ENCODE peak calls at places on chromosomes 6 and 20, in six cellular contexts. G, E, K, Q, X and U are unnamed samples.

GRCh38 chr6:167930300-167930699 is 67.2 kb upstream of the KIF25 start:
- DNase-seq in X (peak), Q (no peak), G (no peak), E (peak), K (no peak), U (no peak)

GRCh38 chr20:5642155-5642981 is 107.8 kb upstream of the SHLD1 start:
- DNase-seq in X (no peak), K (no peak), E (peak), Q (no peak), G (no peak), U (peak)

GRCh38 chr6:159871241-159871640 is 19.5 kb upstream of the MAS1 start:
- DNase-seq in E (no peak), G (no peak), K (no peak), X (no peak), Q (no peak), U (peak)

GRCh38 chr20:16011061-16011460 is 562.2 kb downstream of the KIF16B start:
- DNase-seq in K (no peak), G (no peak), Q (no peak), X (no peak), E (no peak), U (peak)

GRCh38 chr20:34240698-34241615 is at the start of gene ASIP:
- DNase-seq in G (no peak), Q (no peak), E (peak), K (no peak), X (no peak), U (no peak)

GRCh38 chr6:23307516-23307915 is 738.1 kb downstream of the HDGFL1 start:
- DNase-seq in Q (no peak), X (no peak), E (no peak), K (no peak), G (no peak), U (no peak)

GRCh38 chr6:77883849-77884248 is 231.0 kb downstream of the MEI4 start:
- DNase-seq in E (no peak), G (no peak), K (no peak), X (no peak), Q (no peak), U (no peak)

GRCh38 chr6:39313526-39314272 is 520 bp downstream of the KCNK17 start:
- DNase-seq in K (no peak), Q (no peak), X (no peak), G (peak), E (no peak), U (no peak)

GRCh38 chr6:162090734-162091133 is 636.8 kb downstream of the PRKN start:
- DNase-seq in G (no peak), Q (no peak), E (peak), X (no peak), K (no peak), U (no peak)

GRCh38 chr6:10424005-10424404 is 9.1 kb upstream of the TFAP2A start:
- DNase-seq in E (no peak), X (no peak), Q (no peak), G (no peak), K (no peak), U (no peak)

GRCh38 chr20:41072099-41072798 is 43.6 kb downstream of the TOP1 start:
- DNase-seq in G (no peak), E (peak), Q (no peak), X (no peak), K (no peak), U (no peak)

GRCh38 chr20:1949711-1950110 is 44.1 kb downstream of the PDYN start:
- DNase-seq in G (no peak), K (no peak), X (no peak), E (no peak), Q (no peak), U (peak)

GRCh38 chr6:2957696-2958330 is 13.6 kb downstream of the SERPINB6 start:
- DNase-seq in E (no peak), G (no peak), X (no peak), K (no peak), Q (no peak), U (no peak)

GRCh38 chr6:136012948-136013347 is 161.4 kb downstream of the PDE7B start:
- DNase-seq in E (peak), G (no peak), K (no peak), X (no peak), Q (no peak), U (no peak)

GRCh38 chr6:41477572-41477971 is 68.6 kb upstream of the FOXP4 start:
- DNase-seq in Q (no peak), G (no peak), K (no peak), E (no peak), X (no peak), U (no peak)

GRCh38 chr6:42367353-42368011 is 84.2 kb downstream of the TRERF1 start:
- DNase-seq in G (no peak), X (no peak), Q (no peak), K (peak), E (peak), U (peak)

GRCh38 chr6:139109558-139109957 is 25.3 kb upstream of the HECA start:
- DNase-seq in K (peak), Q (no peak), G (no peak), E (peak), X (no peak), U (no peak)

GRCh38 chr6:2244261-2245102 is 923 bp downstream of the GMDS start:
- DNase-seq in E (no peak), K (no peak), Q (no peak), G (no peak), X (no peak), U (peak)

GRCh38 chr20:13684566-13685222 is 46.0 kb upstream of the TASP1 start:
- DNase-seq in X (no peak), K (no peak), E (peak), G (no peak), Q (no peak), U (no peak)

GRCh38 chr6:142856857-142857608 is 87.9 kb downstream of the HIVEP2 start:
- DNase-seq in Q (no peak), K (no peak), E (no peak), G (no peak), X (no peak), U (peak)

GRCh38 chr6:75207211-75207984 is 1.5 kb upstream of the COL12A1 start:
- DNase-seq in Q (no peak), X (no peak), K (no peak), E (peak), G (peak), U (no peak)

GRCh38 chr6:109493865-109494264 is 10.8 kb upstream of the ZBTB24 start:
- DNase-seq in E (no peak), Q (no peak), X (no peak), G (peak), K (no peak), U (no peak)

GRCh38 chr6:105545947-105546710 is 143.2 kb upstream of the PREP start:
- DNase-seq in E (peak), G (no peak), K (no peak), Q (no peak), X (peak), U (no peak)

GRCh38 chr6:142694054-142694453 is 250.9 kb downstream of the HIVEP2 start:
- DNase-seq in Q (no peak), E (peak), X (no peak), K (no peak), G (no peak), U (no peak)

GRCh38 chr6:83370607-83371006 is 60.2 kb downstream of the ME1 start:
- DNase-seq in K (no peak), X (no peak), Q (no peak), G (no peak), E (no peak), U (no peak)

GRCh38 chr20:59145926-59146800 is 17.5 kb upstream of the ZNF831 start:
- DNase-seq in E (no peak), G (no peak), X (no peak), Q (no peak), K (peak), U (no peak)

GRCh38 chr6:136210450-136211165 is 39.5 kb downstream of the MTFR2 start:
- DNase-seq in X (no peak), G (no peak), E (no peak), Q (no peak), K (no peak), U (no peak)

GRCh38 chr6:118706702-118707101 is 55.3 kb upstream of the CEP85L start:
- DNase-seq in Q (no peak), X (no peak), G (no peak), E (peak), K (no peak), U (no peak)

GRCh38 chr6:37731888-37732287 is 34.2 kb upstream of the MDGA1 start:
- DNase-seq in Q (no peak), G (no peak), K (peak), E (no peak), X (no peak), U (no peak)